ENCODE peak calls at places on chromosomes 7 and 10, in four cellular contexts. One of them, this sample, is unnamed.

GRCh38 chr7:44761207-44762161 is 12.8 kb downstream of the ZMIZ2 start:
- DNase-seq in HepG2: no peak
- DNase-seq in K562: peak
- DNase-seq in GM12878: no peak
- DNase-seq in this sample: peak

GRCh38 chr7:117706191-117706590 is 167.1 kb downstream of the CTTNBP2 start:
- DNase-seq in GM12878: no peak
- DNase-seq in K562: no peak
- DNase-seq in HepG2: no peak
- DNase-seq in this sample: no peak

GRCh38 chr7:134935701-134936100 is 50.6 kb upstream of the AGBL3 start:
- DNase-seq in K562: no peak
- DNase-seq in HepG2: no peak
- DNase-seq in GM12878: no peak
- DNase-seq in this sample: no peak

GRCh38 chr10:70850097-70850496 is 34.3 kb downstream of the SGPL1 start:
- DNase-seq in HepG2: no peak
- DNase-seq in GM12878: no peak
- DNase-seq in K562: no peak
- DNase-seq in this sample: no peak

GRCh38 chr10:33227489-33227888 is 107.0 kb downstream of the NRP1 start:
- DNase-seq in HepG2: no peak
- DNase-seq in K562: no peak
- DNase-seq in GM12878: no peak
- DNase-seq in this sample: no peak

GRCh38 chr7:44279286-44279685 is 46.1 kb downstream of the CAMK2B start:
- DNase-seq in HepG2: no peak
- DNase-seq in K562: no peak
- DNase-seq in GM12878: no peak
- DNase-seq in this sample: no peak

GRCh38 chr7:116261904-116262303 is 51.6 kb downstream of the TES start:
- DNase-seq in GM12878: no peak
- DNase-seq in HepG2: no peak
- DNase-seq in K562: no peak
- DNase-seq in this sample: no peak

GRCh38 chr7:37986780-37987380 is 66.4 kb downstream of the EPDR1 start:
- DNase-seq in HepG2: no peak
- DNase-seq in GM12878: no peak
- DNase-seq in K562: no peak
- DNase-seq in this sample: no peak

GRCh38 chr7:100626530-100627237 is 14.3 kb downstream of the MOSPD3 start:
- DNase-seq in HepG2: no peak
- DNase-seq in GM12878: peak
- DNase-seq in K562: peak
- DNase-seq in this sample: peak

GRCh38 chr10:101507241-101507640 is 80.8 kb downstream of the POLL start:
- DNase-seq in HepG2: no peak
- DNase-seq in GM12878: no peak
- DNase-seq in K562: no peak
- DNase-seq in this sample: no peak

GRCh38 chr7:64883113-64883905 is 19.8 kb upstream of the ZNF273 start:
- DNase-seq in HepG2: no peak
- DNase-seq in GM12878: no peak
- DNase-seq in K562: no peak
- DNase-seq in this sample: no peak

GRCh38 chr10:123544986-123545385 is 121.2 kb upstream of the GPR26 start:
- DNase-seq in GM12878: no peak
- DNase-seq in HepG2: no peak
- DNase-seq in K562: no peak
- DNase-seq in this sample: no peak

GRCh38 chr7:129341838-129342806 is 92.1 kb upstream of the STRIP2 start:
- DNase-seq in K562: no peak
- DNase-seq in GM12878: no peak
- DNase-seq in HepG2: no peak
- DNase-seq in this sample: no peak

GRCh38 chr7:129343099-129343700 is 91.0 kb upstream of the STRIP2 start:
- DNase-seq in GM12878: no peak
- DNase-seq in HepG2: peak
- DNase-seq in K562: peak
- DNase-seq in this sample: peak

GRCh38 chr7:129338450-129338849 is 95.8 kb upstream of the STRIP2 start:
- DNase-seq in GM12878: no peak
- DNase-seq in HepG2: no peak
- DNase-seq in K562: no peak
- DNase-seq in this sample: no peak

GRCh38 chr7:129341212-129341611 is 93.0 kb upstream of the STRIP2 start:
- DNase-seq in K562: no peak
- DNase-seq in HepG2: no peak
- DNase-seq in GM12878: no peak
- DNase-seq in this sample: no peak
- TF ChIP-seq ZBTB33 in K562: no peak
- TF ChIP-seq ZBTB33 in HepG2: no peak
- TF ChIP-seq ZBTB33 in GM12878: no peak
- TF ChIP-seq ZBTB33 in this sample: no peak

DNA sequence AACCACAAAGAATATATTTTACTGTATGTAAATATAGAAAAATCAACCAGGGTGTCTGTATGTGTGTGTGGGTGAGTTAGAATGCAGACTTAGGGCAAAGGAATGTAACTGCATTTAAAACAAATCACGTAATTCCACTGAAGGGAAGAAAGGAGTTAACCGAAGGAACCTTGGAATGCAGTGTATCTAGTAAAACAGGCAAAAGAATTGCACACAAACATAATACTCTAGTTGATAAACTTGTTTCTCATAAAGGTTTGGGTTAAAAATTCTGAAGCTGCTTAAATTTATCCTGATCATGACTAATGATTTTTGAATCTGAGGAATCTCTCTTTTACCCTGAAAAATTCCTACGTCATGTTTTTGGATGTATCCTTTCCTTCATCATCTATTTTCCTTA is 134.9 kb downstream of the ADRA2A start:
- DNase-seq in GM12878: no peak
- DNase-seq in K562: no peak
- DNase-seq in HepG2: no peak
- DNase-seq in this sample: no peak
- TF ChIP-seq CEBPB in GM12878: no peak
- TF ChIP-seq CEBPB in K562: no peak
- TF ChIP-seq CEBPB in HepG2: no peak
- TF ChIP-seq CEBPB in this sample: no peak

DNA sequence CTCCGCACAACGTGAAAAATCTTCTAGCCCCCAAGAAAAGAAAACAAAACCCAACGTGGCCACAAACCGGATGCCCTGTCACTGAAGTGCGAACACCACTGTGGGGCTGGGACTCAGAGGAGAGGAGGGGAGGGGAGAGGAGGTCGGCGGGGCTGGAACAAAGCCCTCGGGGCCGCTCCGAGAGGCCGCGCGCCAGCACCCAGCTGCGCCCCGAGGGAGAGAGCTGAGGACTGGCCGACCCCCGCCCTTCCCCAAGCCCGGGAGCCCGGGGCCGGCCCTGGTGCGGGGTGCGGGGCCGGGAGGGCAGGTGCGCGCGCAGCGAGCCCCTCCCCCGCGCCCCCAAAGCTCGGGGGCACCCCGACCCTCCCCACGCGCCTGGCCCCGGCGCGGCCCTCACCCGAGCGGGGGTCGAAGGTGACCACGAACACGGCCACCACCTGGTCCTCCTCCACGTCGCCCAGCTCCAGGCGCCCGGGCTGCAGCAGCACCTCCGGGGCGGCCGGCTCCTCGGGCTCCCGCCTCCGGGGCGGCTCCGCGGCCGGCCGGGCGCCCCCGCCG is 398 bp downstream of the DENND11 start:
- DNase-seq in HepG2: no peak
- DNase-seq in K562: peak
- DNase-seq in GM12878: peak
- DNase-seq in this sample: no peak
- TF ChIP-seq ZBTB33 in HepG2: no peak
- TF ChIP-seq ZBTB33 in K562: no peak
- TF ChIP-seq ZBTB33 in GM12878: no peak
- TF ChIP-seq ZBTB33 in this sample: no peak

GRCh38 chr10:1255166-1255565 is 199.0 kb downstream of the WDR37 start:
- DNase-seq in K562: no peak
- DNase-seq in HepG2: no peak
- DNase-seq in GM12878: no peak
- DNase-seq in this sample: no peak
- TF ChIP-seq CEBPB in K562: no peak
- TF ChIP-seq CEBPB in HepG2: no peak
- TF ChIP-seq CEBPB in GM12878: no peak
- TF ChIP-seq CEBPB in this sample: no peak

DNA sequence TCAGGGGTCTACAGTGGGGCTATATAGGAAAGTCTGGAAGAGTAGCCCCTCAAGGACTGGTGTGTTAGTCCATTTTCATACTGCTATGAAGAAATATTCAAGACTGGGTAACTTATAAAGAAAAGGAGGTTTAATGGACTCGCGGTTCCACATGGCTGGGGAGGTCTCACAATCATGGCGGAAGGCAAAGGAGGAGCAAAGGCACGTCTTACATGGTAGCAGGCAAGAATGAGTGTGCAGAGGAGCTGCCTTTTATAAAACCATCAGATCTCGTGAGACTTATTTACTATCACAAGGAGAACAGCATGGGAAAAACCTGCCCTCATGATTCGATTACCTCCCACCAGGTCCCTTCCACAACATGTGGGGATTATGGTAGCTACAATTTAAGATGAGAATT is 3.0 kb downstream of the FKBP14 start:
- DNase-seq in HepG2: no peak
- DNase-seq in GM12878: no peak
- DNase-seq in K562: no peak
- DNase-seq in this sample: no peak
- TF ChIP-seq ZBTB33 in HepG2: no peak
- TF ChIP-seq ZBTB33 in GM12878: peak
- TF ChIP-seq ZBTB33 in K562: peak
- TF ChIP-seq ZBTB33 in this sample: no peak

DNA sequence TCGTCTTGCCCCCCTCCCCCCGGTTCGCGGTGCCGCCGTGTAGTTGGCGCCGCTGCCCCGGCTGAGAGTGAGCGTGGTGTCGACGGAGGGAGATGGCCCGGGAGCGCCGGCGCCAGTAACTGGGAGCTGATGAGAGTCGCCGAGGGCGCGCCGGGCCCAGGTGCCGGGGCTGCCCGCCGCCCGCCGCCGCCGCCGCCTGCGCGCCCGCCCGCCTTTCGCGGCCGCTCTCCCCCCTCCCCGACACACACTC is 322 bp downstream of the WAC start:
- DNase-seq in GM12878: no peak
- DNase-seq in K562: no peak
- DNase-seq in HepG2: no peak
- DNase-seq in this sample: no peak
- TF ChIP-seq CEBPB in GM12878: no peak
- TF ChIP-seq CEBPB in K562: no peak
- TF ChIP-seq CEBPB in HepG2: no peak
- TF ChIP-seq CEBPB in this sample: no peak

DNA sequence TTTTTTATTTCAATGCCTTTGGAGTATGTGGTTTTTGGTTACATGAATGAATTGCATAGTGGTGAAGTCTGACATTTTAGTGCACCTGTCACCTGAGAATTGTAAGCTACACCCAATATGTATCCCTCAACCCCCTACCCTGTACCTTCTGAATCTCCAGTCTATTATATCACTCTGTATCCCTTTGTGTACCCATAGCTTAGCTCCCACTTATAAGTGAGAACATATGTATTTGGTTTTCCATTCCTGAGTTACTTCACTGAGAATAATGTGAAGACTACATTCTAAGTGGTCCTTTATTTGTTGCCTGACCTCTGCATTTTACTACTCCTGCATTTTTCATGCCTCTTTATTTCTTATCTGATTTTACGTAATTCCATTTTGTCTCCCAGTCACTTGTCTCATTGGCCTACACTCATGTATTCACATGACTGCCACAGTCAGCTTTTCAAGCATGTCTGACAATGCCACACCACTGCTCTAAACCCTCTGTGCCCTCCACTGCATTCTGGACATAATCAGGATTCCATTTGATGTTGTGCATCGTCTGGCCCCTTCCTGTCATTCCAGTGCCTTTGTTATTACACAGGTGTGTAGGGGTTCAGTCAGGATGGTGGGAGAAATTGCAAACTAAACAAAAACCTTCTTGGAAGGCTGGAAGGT is 1325.5 kb downstream of the XPNPEP1 start:
- DNase-seq in HepG2: peak
- DNase-seq in GM12878: no peak
- DNase-seq in K562: no peak
- DNase-seq in this sample: no peak
- TF ChIP-seq ZBTB33 in HepG2: no peak
- TF ChIP-seq ZBTB33 in GM12878: no peak
- TF ChIP-seq ZBTB33 in K562: no peak
- TF ChIP-seq ZBTB33 in this sample: no peak

This sample was measured in HCT116.